ENCODE peak calls at places on chromosome 5, in four cellular contexts. D, H, T and N are unnamed samples.

GRCh38 chr5:146164382-146164781 is 18.1 kb downstream of the LARS1 start:
- DNase-seq in D (no peak), H (no peak), T (no peak), N (no peak)

GRCh38 chr5:107476783-107477182 is 194.0 kb downstream of the EFNA5 start:
- DNase-seq in D (no peak), H (peak), T (no peak), N (no peak)

GRCh38 chr5:172452398-172453205 is 1.7 kb downstream of the SH3PXD2B start:
- DNase-seq in D (no peak), H (no peak), T (no peak), N (peak)

GRCh38 chr5:78727786-78728761 is 79.5 kb upstream of the LHFPL2 start:
- DNase-seq in D (no peak), H (no peak), T (no peak), N (no peak)

GRCh38 chr5:178569485-178569884 is 20.7 kb downstream of the COL23A1 start:
- DNase-seq in D (no peak), H (no peak), T (no peak), N (no peak)

GRCh38 chr5:124372457-124372856 is 374.0 kb downstream of the ZNF608 start:
- DNase-seq in D (no peak), H (no peak), T (no peak), N (no peak)

GRCh38 chr5:60066502-60066901 is 173.0 kb upstream of the PDE4D start:
- DNase-seq in D (no peak), H (no peak), T (no peak), N (no peak)

GRCh38 chr5:61450170-61450815 is 118.2 kb downstream of the ZSWIM6 start:
- DNase-seq in D (peak), H (no peak), T (no peak), N (no peak)

GRCh38 chr5:13932561-13932960 is 11.9 kb downstream of the DNAH5 start:
- DNase-seq in D (no peak), H (no peak), T (no peak), N (no peak)

GRCh38 chr5:109038209-109038840 is 290.6 kb downstream of the FER start:
- DNase-seq in D (no peak), H (no peak), T (no peak), N (no peak)

GRCh38 chr5:11962122-11962521 is 57.9 kb upstream of the CTNND2 start:
- DNase-seq in D (no peak), H (no peak), T (no peak), N (no peak)

GRCh38 chr5:113331201-113331551 is 103.6 kb downstream of the TSSK1B start:
- DNase-seq in D (no peak), H (no peak), T (no peak), N (no peak)

GRCh38 chr5:612498-613424 is 621 bp downstream of the CEP72 start:
- DNase-seq in D (no peak), H (no peak), T (peak), N (no peak)

GRCh38 chr5:93621340-93621872 is 38.4 kb downstream of the NR2F1 start:
- DNase-seq in D (no peak), H (no peak), T (no peak), N (peak)

GRCh38 chr5:175590471-175590881 is 67.4 kb upstream of the HRH2 start:
- DNase-seq in D (no peak), H (peak), T (no peak), N (no peak)

GRCh38 chr5:134541736-134542376 is 16.4 kb downstream of the JADE2 start:
- DNase-seq in D (no peak), H (no peak), T (no peak), N (no peak)

GRCh38 chr5:171261904-171262303 is 47.1 kb upstream of the TLX3 start:
- DNase-seq in D (no peak), H (no peak), T (no peak), N (no peak)

GRCh38 chr5:94288937-94289336 is 329.5 kb downstream of the KIAA0825 start:
- DNase-seq in D (no peak), H (no peak), T (no peak), N (no peak)

GRCh38 chr5:141605523-141606277 is 13.1 kb downstream of the DIAPH1 start:
- DNase-seq in D (no peak), H (peak), T (peak), N (peak)

GRCh38 chr5:82564963-82565362 is 286.8 kb upstream of the RPS23 start:
- DNase-seq in D (no peak), H (no peak), T (no peak), N (no peak)

GRCh38 chr5:145637396-145637795 is 197.7 kb downstream of the PRELID2 start:
- DNase-seq in D (no peak), H (no peak), T (no peak), N (no peak)

GRCh38 chr5:55604611-55605067 is 69.9 kb upstream of the PLPP1 start:
- DNase-seq in D (no peak), H (no peak), T (no peak), N (no peak)

GRCh38 chr5:165574140-165574539 is 2068.7 kb downstream of the MAT2B start:
- DNase-seq in D (no peak), H (no peak), T (no peak), N (no peak)

DNA sequence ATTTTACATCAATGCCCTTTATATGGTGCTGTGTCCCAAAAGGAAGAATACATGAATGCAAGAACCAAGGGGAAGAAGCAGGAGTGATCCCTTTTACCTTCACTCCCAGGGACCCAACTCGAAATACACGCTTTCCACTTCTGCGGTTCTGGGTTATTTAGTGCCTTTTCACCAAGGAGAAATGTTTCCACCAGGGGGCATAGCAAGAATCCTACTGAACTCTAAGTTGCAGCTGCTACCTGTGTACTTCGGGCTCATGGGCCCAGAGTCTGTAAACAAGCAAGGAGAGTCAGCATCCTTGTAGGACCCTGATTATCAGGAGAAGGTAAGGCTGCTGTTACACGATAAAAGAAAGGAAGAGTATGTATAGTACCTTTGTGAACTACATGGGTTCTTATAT is 45.7 kb downstream of the DPYSL3 start:
- DNase-seq in D (no peak), H (peak), T (no peak), N (no peak)
- TF ChIP-seq CTCF in D (peak), H (peak), T (no peak), N (peak)

DNA sequence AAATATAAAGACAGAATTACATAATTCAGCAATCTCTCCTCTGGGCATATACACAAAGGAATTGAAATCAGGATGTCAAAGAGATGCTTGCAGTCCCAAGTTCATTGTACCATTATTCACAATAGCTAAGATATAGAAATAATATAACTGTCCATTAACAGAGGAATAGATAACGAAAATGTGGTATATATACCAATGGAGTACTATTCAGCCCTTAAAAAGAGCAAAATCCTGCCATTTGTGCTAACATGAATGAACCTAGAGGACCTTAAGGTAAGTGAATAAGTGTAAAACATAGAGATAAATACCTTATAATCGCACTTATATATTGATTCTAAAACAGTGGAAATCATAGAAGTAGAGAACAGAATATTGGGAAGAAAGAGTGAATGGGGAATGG is 7.0 kb downstream of the ST8SIA4 start:
- DNase-seq in D (no peak), H (no peak), T (no peak), N (no peak)
- H3K4me3 ChIP-seq in D (no peak), H (no peak), T (no peak), N (no peak)

GRCh38 chr5:139415221-139415861 is 11.5 kb upstream of the SPATA24 start:
- DNase-seq in D (no peak), H (no peak), T (no peak), N (peak)

GRCh38 chr5:139414601-139415121 is 10.8 kb upstream of the SPATA24 start:
- DNase-seq in D (no peak), H (no peak), T (no peak), N (no peak)

GRCh38 chr5:139416651-139417050 is 12.8 kb upstream of the SPATA24 start:
- DNase-seq in D (no peak), H (no peak), T (no peak), N (no peak)

GRCh38 chr5:139417214-139417613 is 13.3 kb upstream of the SPATA24 start:
- DNase-seq in D (peak), H (no peak), T (no peak), N (no peak)

DNA sequence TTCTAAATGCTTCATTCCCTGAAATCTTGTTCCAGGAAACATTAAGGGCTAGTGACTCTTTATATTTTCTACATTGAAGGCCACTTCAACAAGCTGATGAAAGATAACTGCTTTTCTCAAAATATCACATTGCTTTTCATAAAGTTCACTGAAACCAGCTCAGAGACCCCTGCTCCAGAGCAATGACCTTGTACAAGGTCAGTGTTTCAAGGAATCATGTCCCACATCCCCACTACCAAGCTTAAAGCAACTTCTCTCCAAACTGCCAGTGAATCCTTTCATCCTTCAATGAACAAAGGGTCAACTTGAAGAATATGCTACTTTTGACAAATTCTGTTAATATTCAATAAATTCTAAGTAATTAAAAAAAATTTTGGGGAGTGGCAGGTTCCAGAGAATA is 12.0 kb upstream of the SPATA24 start:
- DNase-seq in D (no peak), H (no peak), T (no peak), N (no peak)
- H3K27ac ChIP-seq in D (no peak), H (no peak), T (no peak), N (peak)

GRCh38 chr5:118592234-118592633 is 396.1 kb downstream of the DTWD2 start:
- DNase-seq in D (no peak), H (no peak), T (no peak), N (no peak)

GRCh38 chr5:118596255-118596654 is 392.1 kb downstream of the DTWD2 start:
- DNase-seq in D (no peak), H (no peak), T (no peak), N (no peak)

GRCh38 chr5:118590806-118591205 is 397.5 kb downstream of the DTWD2 start:
- DNase-seq in D (no peak), H (no peak), T (no peak), N (no peak)

GRCh38 chr5:118597448-118597847 is 390.9 kb downstream of the DTWD2 start:
- DNase-seq in D (no peak), H (no peak), T (no peak), N (no peak)

GRCh38 chr5:118592678-118593328 is 395.5 kb downstream of the DTWD2 start:
- DNase-seq in D (no peak), H (no peak), T (no peak), N (no peak)
- TF ChIP-seq CTCF in D (peak), H (no peak), T (no peak), N (no peak)

GRCh38 chr5:144598451-144599068 is 427.9 kb downstream of the KCTD16 start:
- DNase-seq in D (no peak), H (no peak), T (no peak), N (no peak)
- H3K4me3 ChIP-seq in D (no peak), H (no peak), T (no peak), N (peak)

DNA sequence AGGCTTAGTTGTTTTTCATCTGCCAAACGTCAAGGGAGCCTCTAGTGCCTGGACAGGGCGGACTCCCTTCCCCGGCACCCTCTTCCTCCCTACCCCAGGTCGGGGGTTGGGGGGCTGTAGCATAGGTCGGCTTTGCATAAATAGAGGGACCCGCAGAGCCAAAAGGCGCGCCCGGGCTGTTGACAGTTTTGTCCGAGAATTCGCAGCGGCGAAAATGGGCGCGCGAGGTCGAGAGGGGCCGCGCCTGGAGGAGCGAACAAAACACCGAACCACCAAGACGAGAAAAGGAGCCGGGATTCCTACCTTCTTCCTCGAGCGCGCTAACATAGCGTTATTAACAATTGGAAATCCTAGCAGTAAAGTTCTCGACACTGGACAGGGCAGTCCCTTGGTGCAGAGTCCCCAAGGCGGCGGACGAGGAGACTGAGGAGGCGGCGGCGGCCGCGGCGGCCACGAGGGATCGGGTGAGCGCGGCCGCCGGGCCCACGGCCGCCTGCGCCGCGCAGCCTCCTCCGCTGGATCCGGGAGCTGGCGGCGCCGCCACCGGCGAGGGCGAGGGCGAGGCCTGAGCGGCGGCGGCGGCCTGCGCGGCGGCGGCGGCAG is 1.8 kb downstream of the FOXD1 start:
- DNase-seq in D (no peak), H (no peak), T (no peak), N (no peak)
- H3K27ac ChIP-seq in D (peak), H (no peak), T (no peak), N (peak)